ENCODE peak calls at places on chromosomes 3 and 15, in four cellular contexts. V, C, D and I are unnamed samples.

GRCh38 chr3:156742401-156742800 is 68.0 kb downstream of the TIPARP start:
- DNase-seq in V (no peak), C (no peak), D (no peak), I (no peak)

GRCh38 chr3:126816956-126817777 is 113.1 kb downstream of the CHCHD6 start:
- DNase-seq in V (no peak), C (no peak), D (no peak), I (peak)

GRCh38 chr15:73681856-73682596 is 2.2 kb upstream of the CD276 start:
- DNase-seq in V (no peak), C (no peak), D (no peak), I (no peak)

GRCh38 chr3:193851941-193852674 is 259.1 kb downstream of the OPA1 start:
- DNase-seq in V (no peak), C (peak), D (no peak), I (no peak)

GRCh38 chr15:83747718-83748110 is 93.8 kb downstream of the ADAMTSL3 start:
- DNase-seq in V (no peak), C (no peak), D (no peak), I (no peak)

GRCh38 chr3:4533489-4534443 is 40.6 kb downstream of the ITPR1 start:
- DNase-seq in V (no peak), C (no peak), D (no peak), I (no peak)

GRCh38 chr3:161251716-161252115 is 30.6 kb downstream of the NMD3 start:
- DNase-seq in V (no peak), C (no peak), D (no peak), I (no peak)

GRCh38 chr15:64775551-64776401 is at the start of gene RBPMS2:
- DNase-seq in V (no peak), C (peak), D (peak), I (no peak)

GRCh38 chr15:38354321-38354929 is 99.5 kb upstream of the FAM98B start:
- DNase-seq in V (peak), C (peak), D (peak), I (no peak)

GRCh38 chr3:19735111-19735510 is 198.9 kb downstream of the EFHB start:
- DNase-seq in V (no peak), C (no peak), D (no peak), I (no peak)

GRCh38 chr3:126340596-126340942 is 16.6 kb downstream of the KLF15 start:
- DNase-seq in V (no peak), C (no peak), D (no peak), I (no peak)

GRCh38 chr3:49133226-49133951 is 539 bp upstream of the LAMB2 start:
- DNase-seq in V (peak), C (peak), D (peak), I (peak)

GRCh38 chr15:66883322-66883911 is 181.4 kb downstream of the SMAD6 start:
- DNase-seq in V (peak), C (peak), D (peak), I (peak)

GRCh38 chr3:165617134-165617533 is 220.1 kb downstream of the BCHE start:
- DNase-seq in V (no peak), C (no peak), D (no peak), I (no peak)

GRCh38 chr3:161270991-161271390 is 49.9 kb downstream of the NMD3 start:
- DNase-seq in V (no peak), C (no peak), D (no peak), I (no peak)

GRCh38 chr3:82080261-82080660 is 318.8 kb upstream of the GBE1 start:
- DNase-seq in V (no peak), C (no peak), D (no peak), I (no peak)

GRCh38 chr3:183548262-183548769 is 7.2 kb downstream of the KLHL6 start:
- DNase-seq in V (no peak), C (no peak), D (peak), I (no peak)

GRCh38 chr3:69386535-69387385 is 872 bp upstream of the FRMD4B start:
- DNase-seq in V (no peak), C (no peak), D (no peak), I (no peak)

GRCh38 chr3:112687621-112688020 is 46.7 kb upstream of the CCDC80 start:
- DNase-seq in V (no peak), C (no peak), D (no peak), I (no peak)

GRCh38 chr3:172787746-172788145 is 37.2 kb downstream of the ECT2 start:
- DNase-seq in V (no peak), C (no peak), D (no peak), I (no peak)

GRCh38 chr3:99498544-99499234 is 139.7 kb upstream of the COL8A1 start:
- DNase-seq in V (no peak), C (no peak), D (no peak), I (no peak)

GRCh38 chr3:14203521-14204079 is 25.0 kb downstream of the LSM3 start:
- DNase-seq in V (peak), C (peak), D (peak), I (no peak)

GRCh38 chr3:133944641-133945441 is 49.2 kb upstream of the RAB6B start:
- DNase-seq in V (no peak), C (no peak), D (no peak), I (no peak)

GRCh38 chr3:12719541-12719940 is 39.5 kb downstream of the TMEM40 start:
- DNase-seq in V (no peak), C (no peak), D (no peak), I (no peak)

GRCh38 chr3:126467611-126467955 is 8.1 kb downstream of the ZXDC start:
- DNase-seq in V (no peak), C (no peak), D (no peak), I (no peak)

GRCh38 chr3:102224171-102224570 is 210.6 kb upstream of the ZPLD1 start:
- DNase-seq in V (no peak), C (no peak), D (peak), I (no peak)

GRCh38 chr3:112531358-112531781 is 30.4 kb downstream of the ATG3 start:
- DNase-seq in V (no peak), C (no peak), D (peak), I (no peak)

GRCh38 chr3:181534881-181535280 is 176.8 kb upstream of the SOX2 start:
- DNase-seq in V (no peak), C (no peak), D (no peak), I (no peak)
- TF ChIP-seq EP300 in V (no peak), C (no peak), D (no peak), I (no peak)

GRCh38 chr15:39456113-39456512 is 124.8 kb upstream of the THBS1 start:
- DNase-seq in V (no peak), C (no peak), D (no peak), I (no peak)

GRCh38 chr15:39454189-39454986 is 126.5 kb upstream of the THBS1 start:
- DNase-seq in V (no peak), C (no peak), D (no peak), I (no peak)

GRCh38 chr15:39451121-39451698 is 129.7 kb upstream of the THBS1 start:
- DNase-seq in V (no peak), C (no peak), D (no peak), I (no peak)

GRCh38 chr15:39455502-39455991 is 125.3 kb upstream of the THBS1 start:
- DNase-seq in V (no peak), C (no peak), D (no peak), I (no peak)

GRCh38 chr15:39453500-39454073 is 127.3 kb upstream of the THBS1 start:
- DNase-seq in V (no peak), C (no peak), D (no peak), I (no peak)
- TF ChIP-seq EP300 in V (no peak), C (no peak), D (no peak), I (peak)

DNA sequence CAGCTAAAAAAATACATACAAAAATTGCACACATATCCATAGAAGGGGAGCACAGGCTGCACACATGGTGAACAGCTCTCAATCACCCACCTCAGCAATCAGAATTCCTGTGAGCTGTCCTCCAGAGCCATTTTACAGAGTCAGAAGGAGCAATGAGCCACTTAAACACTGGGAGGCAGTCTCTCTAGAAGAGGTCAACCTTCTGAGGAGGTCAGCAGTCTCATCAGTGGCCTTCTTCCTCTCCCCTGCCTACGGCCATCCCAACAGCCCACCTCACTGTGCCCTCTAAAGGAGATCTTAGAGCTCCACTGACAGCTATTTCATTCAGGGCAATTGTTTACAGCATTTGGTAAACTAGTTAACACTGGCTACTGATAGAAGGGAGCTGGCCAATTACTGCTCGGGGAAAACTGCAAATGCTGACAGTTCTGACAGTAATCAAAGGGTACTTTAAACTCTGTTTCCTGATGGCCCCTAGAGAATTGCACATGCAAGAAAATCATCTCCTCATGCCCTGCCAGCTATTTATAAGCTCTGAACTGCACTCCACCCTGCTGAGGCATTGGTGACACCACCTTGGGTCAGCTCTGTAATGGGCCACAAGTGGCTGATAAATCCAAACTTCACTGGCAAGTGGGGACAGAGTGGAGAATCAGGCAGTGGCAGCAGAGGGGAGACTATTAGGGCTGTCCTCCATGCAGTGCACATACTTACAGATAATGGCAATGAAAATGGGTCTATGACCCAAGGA is 42.1 kb upstream of the TSPAN3 start:
- DNase-seq in V (no peak), C (no peak), D (no peak), I (no peak)
- TF ChIP-seq EP300 in V (no peak), C (no peak), D (no peak), I (no peak)

GRCh38 chr3:142963266-142964149 is at the start of gene PAQR9:
- DNase-seq in V (no peak), C (no peak), D (peak), I (no peak)
- TF ChIP-seq EP300 in V (no peak), C (no peak), D (no peak), I (no peak)